ENCODE peak calls at places on chromosome 1, in ten cellular contexts. One of them, this sample, is unnamed.

GRCh38 chr1:28822779-28823178 is 10.8 kb downstream of the OPRD1 start:
- DNase-seq in GM06990: no peak
- DNase-seq in choroid plexus epithelial cell: no peak
- DNase-seq in right lobe of liver: no peak
- DNase-seq in testis: no peak
- DNase-seq in psoas muscle: no peak
- DNase-seq in fibroblast of lung: no peak
- DNase-seq in heart right ventricle: no peak
- DNase-seq in ovary: no peak
- DNase-seq in fibroblast of mammary gland: no peak
- DNase-seq in this sample: no peak

GRCh38 chr1:212791261-212791675 is 309 bp downstream of the NSL1 start:
- DNase-seq in choroid plexus epithelial cell: peak; percentile 73
- DNase-seq in fibroblast of lung: no peak
- DNase-seq in testis: no peak
- DNase-seq in right lobe of liver: no peak
- DNase-seq in fibroblast of mammary gland: peak; percentile 81
- DNase-seq in GM06990: no peak
- DNase-seq in heart right ventricle: no peak
- DNase-seq in ovary: no peak
- DNase-seq in psoas muscle: no peak
- DNase-seq in this sample: peak; percentile 90

GRCh38 chr1:204225841-204226745 is 12.3 kb upstream of the GOLT1A start:
- DNase-seq in choroid plexus epithelial cell: peak; percentile 15
- DNase-seq in GM06990: no peak
- DNase-seq in testis: no peak
- DNase-seq in right lobe of liver: peak; percentile 94
- DNase-seq in fibroblast of lung: peak; percentile 72
- DNase-seq in ovary: no peak
- DNase-seq in fibroblast of mammary gland: no peak
- DNase-seq in heart right ventricle: no peak
- DNase-seq in psoas muscle: no peak
- DNase-seq in this sample: no peak

GRCh38 chr1:62386351-62387121 is 50.3 kb upstream of the USP1 start:
- DNase-seq in choroid plexus epithelial cell: peak; percentile 39
- DNase-seq in fibroblast of mammary gland: peak; percentile 10
- DNase-seq in testis: no peak
- DNase-seq in GM06990: no peak
- DNase-seq in fibroblast of lung: peak; percentile 92
- DNase-seq in heart right ventricle: no peak
- DNase-seq in ovary: no peak
- DNase-seq in psoas muscle: no peak
- DNase-seq in right lobe of liver: no peak
- DNase-seq in this sample: no peak

GRCh38 chr1:19817160-19817559 is 2.1 kb upstream of the RNF186 start:
- DNase-seq in fibroblast of mammary gland: no peak
- DNase-seq in psoas muscle: no peak
- DNase-seq in fibroblast of lung: no peak
- DNase-seq in choroid plexus epithelial cell: no peak
- DNase-seq in heart right ventricle: no peak
- DNase-seq in right lobe of liver: no peak
- DNase-seq in ovary: no peak
- DNase-seq in testis: no peak
- DNase-seq in GM06990: no peak
- DNase-seq in this sample: no peak

GRCh38 chr1:53986458-53986857 is 31.5 kb downstream of the LDLRAD1 start:
- DNase-seq in heart right ventricle: no peak
- DNase-seq in fibroblast of mammary gland: no peak
- DNase-seq in ovary: no peak
- DNase-seq in GM06990: no peak
- DNase-seq in choroid plexus epithelial cell: no peak
- DNase-seq in right lobe of liver: no peak
- DNase-seq in psoas muscle: no peak
- DNase-seq in testis: no peak
- DNase-seq in fibroblast of lung: no peak
- DNase-seq in this sample: no peak

GRCh38 chr1:22804333-22804906 is 93.8 kb downstream of the EPHB2 start:
- DNase-seq in testis: no peak
- DNase-seq in choroid plexus epithelial cell: no peak
- DNase-seq in psoas muscle: peak; percentile 28
- DNase-seq in fibroblast of mammary gland: peak; percentile 52
- DNase-seq in heart right ventricle: no peak
- DNase-seq in right lobe of liver: peak; percentile 26
- DNase-seq in GM06990: no peak
- DNase-seq in fibroblast of lung: peak; percentile 70
- DNase-seq in ovary: no peak
- DNase-seq in this sample: no peak

GRCh38 chr1:200108659-200109058 is 81.1 kb downstream of the NR5A2 start:
- DNase-seq in psoas muscle: no peak
- DNase-seq in GM06990: no peak
- DNase-seq in fibroblast of mammary gland: no peak
- DNase-seq in fibroblast of lung: no peak
- DNase-seq in ovary: no peak
- DNase-seq in right lobe of liver: no peak
- DNase-seq in heart right ventricle: no peak
- DNase-seq in choroid plexus epithelial cell: no peak
- DNase-seq in testis: no peak
- DNase-seq in this sample: no peak

GRCh38 chr1:116878804-116879477 is 30.8 kb upstream of the PTGFRN start:
- DNase-seq in fibroblast of mammary gland: peak; percentile 43
- DNase-seq in right lobe of liver: no peak
- DNase-seq in testis: peak; percentile 16
- DNase-seq in fibroblast of lung: peak; percentile 80
- DNase-seq in GM06990: peak; percentile 68
- DNase-seq in ovary: peak; percentile 44
- DNase-seq in psoas muscle: peak; percentile 25
- DNase-seq in choroid plexus epithelial cell: peak; percentile 53
- DNase-seq in heart right ventricle: peak; percentile 41
- DNase-seq in this sample: no peak

GRCh38 chr1:227938911-227939790 is 8.6 kb downstream of the WNT9A start:
- DNase-seq in fibroblast of mammary gland: no peak
- DNase-seq in right lobe of liver: peak; percentile 34
- DNase-seq in testis: no peak
- DNase-seq in choroid plexus epithelial cell: no peak
- DNase-seq in fibroblast of lung: no peak
- DNase-seq in psoas muscle: no peak
- DNase-seq in GM06990: no peak
- DNase-seq in heart right ventricle: no peak
- DNase-seq in ovary: peak; percentile 30
- DNase-seq in this sample: peak; percentile 79

GRCh38 chr1:17007121-17007520 is 4.6 kb downstream of the ATP13A2 start:
- DNase-seq in ovary: no peak
- DNase-seq in fibroblast of mammary gland: no peak
- DNase-seq in right lobe of liver: no peak
- DNase-seq in choroid plexus epithelial cell: no peak
- DNase-seq in GM06990: no peak
- DNase-seq in fibroblast of lung: no peak
- DNase-seq in testis: no peak
- DNase-seq in psoas muscle: no peak
- DNase-seq in heart right ventricle: no peak
- DNase-seq in this sample: no peak

GRCh38 chr1:48869116-48869893 is 92.6 kb upstream of the BEND5 start:
- DNase-seq in right lobe of liver: no peak
- DNase-seq in ovary: no peak
- DNase-seq in psoas muscle: no peak
- DNase-seq in GM06990: no peak
- DNase-seq in choroid plexus epithelial cell: no peak
- DNase-seq in heart right ventricle: no peak
- DNase-seq in testis: no peak
- DNase-seq in fibroblast of mammary gland: peak; percentile 77
- DNase-seq in fibroblast of lung: peak; percentile 84
- DNase-seq in this sample: no peak

GRCh38 chr1:119673171-119673940 is 25.3 kb upstream of the ZNF697 start:
- DNase-seq in heart right ventricle: no peak
- DNase-seq in right lobe of liver: no peak
- DNase-seq in psoas muscle: no peak
- DNase-seq in GM06990: no peak
- DNase-seq in fibroblast of mammary gland: no peak
- DNase-seq in fibroblast of lung: peak; percentile 64
- DNase-seq in ovary: no peak
- DNase-seq in choroid plexus epithelial cell: peak; percentile 51
- DNase-seq in testis: no peak
- DNase-seq in this sample: no peak

GRCh38 chr1:94627771-94628170 is 86.2 kb upstream of the F3 start:
- DNase-seq in choroid plexus epithelial cell: no peak
- DNase-seq in fibroblast of mammary gland: no peak
- DNase-seq in heart right ventricle: no peak
- DNase-seq in psoas muscle: no peak
- DNase-seq in GM06990: no peak
- DNase-seq in fibroblast of lung: no peak
- DNase-seq in right lobe of liver: no peak
- DNase-seq in ovary: no peak
- DNase-seq in testis: no peak
- DNase-seq in this sample: no peak

GRCh38 chr1:232921416-232921815 is 29.0 kb upstream of the NTPCR start:
- DNase-seq in choroid plexus epithelial cell: no peak
- DNase-seq in fibroblast of mammary gland: peak; percentile 50
- DNase-seq in ovary: no peak
- DNase-seq in psoas muscle: no peak
- DNase-seq in right lobe of liver: no peak
- DNase-seq in heart right ventricle: no peak
- DNase-seq in GM06990: no peak
- DNase-seq in testis: no peak
- DNase-seq in fibroblast of lung: no peak
- DNase-seq in this sample: no peak

GRCh38 chr1:234610061-234610581 is at the start of gene IRF2BP2:
- DNase-seq in GM06990: peak; percentile 92
- DNase-seq in right lobe of liver: peak; percentile 88
- DNase-seq in psoas muscle: peak; percentile 85
- DNase-seq in fibroblast of lung: peak; percentile 78
- DNase-seq in heart right ventricle: peak; percentile 81
- DNase-seq in choroid plexus epithelial cell: peak; percentile 91
- DNase-seq in ovary: peak; percentile 90
- DNase-seq in testis: peak; percentile 88
- DNase-seq in fibroblast of mammary gland: peak; percentile 75
- DNase-seq in this sample: no peak

GRCh38 chr1:234610582-234611152 is 689 bp upstream of the IRF2BP2 start:
- DNase-seq in ovary: peak; percentile 98
- DNase-seq in GM06990: peak; percentile 95
- DNase-seq in fibroblast of lung: peak; percentile 94
- DNase-seq in heart right ventricle: peak; percentile 95
- DNase-seq in right lobe of liver: peak; percentile 98
- DNase-seq in choroid plexus epithelial cell: peak; percentile 97
- DNase-seq in psoas muscle: peak; percentile 96
- DNase-seq in testis: peak; percentile 95
- DNase-seq in fibroblast of mammary gland: peak; percentile 93
- DNase-seq in this sample: peak; percentile 96

GRCh38 chr1:234612352-234613127 is 2.6 kb upstream of the IRF2BP2 start:
- DNase-seq in GM06990: peak; percentile 75
- DNase-seq in testis: peak; percentile 95
- DNase-seq in right lobe of liver: peak; percentile 93
- DNase-seq in heart right ventricle: peak; percentile 94
- DNase-seq in choroid plexus epithelial cell: peak; percentile 99
- DNase-seq in ovary: peak; percentile 86
- DNase-seq in fibroblast of lung: peak; percentile 99
- DNase-seq in psoas muscle: peak; percentile 84
- DNase-seq in fibroblast of mammary gland: peak; percentile 99
- DNase-seq in this sample: no peak

GRCh38 chr1:234611799-234612351 is 1.9 kb upstream of the IRF2BP2 start:
- DNase-seq in psoas muscle: peak; percentile 58
- DNase-seq in GM06990: peak; percentile 66
- DNase-seq in fibroblast of lung: no peak
- DNase-seq in heart right ventricle: peak; percentile 45
- DNase-seq in right lobe of liver: peak; percentile 78
- DNase-seq in fibroblast of mammary gland: no peak
- DNase-seq in ovary: peak; percentile 55
- DNase-seq in testis: no peak
- DNase-seq in choroid plexus epithelial cell: no peak
- DNase-seq in this sample: no peak

GRCh38 chr1:234611153-234611798 is 1.3 kb upstream of the IRF2BP2 start:
- DNase-seq in ovary: no peak
- DNase-seq in right lobe of liver: no peak
- DNase-seq in choroid plexus epithelial cell: peak; percentile 94
- DNase-seq in psoas muscle: no peak
- DNase-seq in heart right ventricle: peak; percentile 63
- DNase-seq in GM06990: no peak
- DNase-seq in testis: no peak
- DNase-seq in fibroblast of mammary gland: peak; percentile 91
- DNase-seq in fibroblast of lung: peak; percentile 90
- DNase-seq in this sample: no peak
- TF ChIP-seq CTCF in ovary: no peak
- TF ChIP-seq CTCF in right lobe of liver: no peak
- TF ChIP-seq CTCF in choroid plexus epithelial cell: peak; percentile 25
- TF ChIP-seq CTCF in psoas muscle: no peak
- TF ChIP-seq CTCF in heart right ventricle: no peak
- TF ChIP-seq CTCF in GM06990: peak; percentile 20
- TF ChIP-seq CTCF in testis: no peak
- TF ChIP-seq CTCF in fibroblast of mammary gland: no peak
- TF ChIP-seq CTCF in fibroblast of lung: peak; percentile 12
- TF ChIP-seq CTCF in this sample: peak; percentile 60

DNA sequence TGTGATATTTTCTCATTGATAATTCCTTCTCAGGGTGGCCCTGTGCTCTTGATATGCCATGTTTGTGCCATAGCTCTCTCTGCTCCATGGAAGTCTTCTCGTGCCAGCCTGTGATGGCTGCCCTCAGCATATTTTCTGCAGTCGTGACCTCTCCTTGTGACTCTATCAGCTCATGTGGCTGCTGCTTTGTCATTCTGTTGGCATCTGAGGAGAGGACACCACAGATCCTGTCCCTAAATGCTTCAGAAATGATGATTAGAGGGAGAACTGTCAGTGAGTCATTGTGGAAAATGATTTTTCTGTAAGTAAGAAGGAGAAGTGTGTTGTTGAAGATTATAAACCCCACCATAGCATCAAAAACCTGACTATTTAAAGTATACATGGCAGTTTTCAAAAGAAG is 286.0 kb downstream of the ADGRL2 start:
- DNase-seq in fibroblast of lung: peak; percentile 16
- DNase-seq in GM06990: no peak
- DNase-seq in fibroblast of mammary gland: peak; percentile 17
- DNase-seq in psoas muscle: no peak
- DNase-seq in right lobe of liver: no peak
- DNase-seq in heart right ventricle: no peak
- DNase-seq in choroid plexus epithelial cell: peak; percentile 4
- DNase-seq in ovary: no peak
- DNase-seq in testis: no peak
- DNase-seq in this sample: no peak
- TF ChIP-seq CTCF in fibroblast of lung: no peak
- TF ChIP-seq CTCF in GM06990: no peak
- TF ChIP-seq CTCF in fibroblast of mammary gland: no peak
- TF ChIP-seq CTCF in psoas muscle: no peak
- TF ChIP-seq CTCF in right lobe of liver: no peak
- TF ChIP-seq CTCF in heart right ventricle: no peak
- TF ChIP-seq CTCF in choroid plexus epithelial cell: no peak
- TF ChIP-seq CTCF in ovary: no peak
- TF ChIP-seq CTCF in testis: no peak
- TF ChIP-seq CTCF in this sample: no peak

GRCh38 chr1:30569384-30569783 is 154.0 kb downstream of the MATN1 start:
- DNase-seq in fibroblast of lung: no peak
- DNase-seq in fibroblast of mammary gland: no peak
- DNase-seq in heart right ventricle: no peak
- DNase-seq in testis: no peak
- DNase-seq in ovary: no peak
- DNase-seq in choroid plexus epithelial cell: no peak
- DNase-seq in right lobe of liver: no peak
- DNase-seq in psoas muscle: no peak
- DNase-seq in GM06990: no peak
- DNase-seq in this sample: no peak
- TF ChIP-seq CTCF in fibroblast of lung: no peak
- TF ChIP-seq CTCF in fibroblast of mammary gland: no peak
- TF ChIP-seq CTCF in heart right ventricle: no peak
- TF ChIP-seq CTCF in testis: no peak
- TF ChIP-seq CTCF in ovary: no peak
- TF ChIP-seq CTCF in choroid plexus epithelial cell: no peak
- TF ChIP-seq CTCF in right lobe of liver: no peak
- TF ChIP-seq CTCF in psoas muscle: no peak
- TF ChIP-seq CTCF in GM06990: no peak
- TF ChIP-seq CTCF in this sample: no peak

GRCh38 chr1:166418344-166418895 is 251.6 kb upstream of the FAM78B start:
- DNase-seq in fibroblast of mammary gland: no peak
- DNase-seq in choroid plexus epithelial cell: no peak
- DNase-seq in ovary: no peak
- DNase-seq in GM06990: no peak
- DNase-seq in psoas muscle: no peak
- DNase-seq in testis: no peak
- DNase-seq in heart right ventricle: no peak
- DNase-seq in right lobe of liver: no peak
- DNase-seq in fibroblast of lung: no peak
- DNase-seq in this sample: no peak
- TF ChIP-seq CTCF in fibroblast of mammary gland: no peak
- TF ChIP-seq CTCF in choroid plexus epithelial cell: no peak
- TF ChIP-seq CTCF in ovary: no peak
- TF ChIP-seq CTCF in GM06990: no peak
- TF ChIP-seq CTCF in psoas muscle: no peak
- TF ChIP-seq CTCF in testis: no peak
- TF ChIP-seq CTCF in heart right ventricle: no peak
- TF ChIP-seq CTCF in right lobe of liver: no peak
- TF ChIP-seq CTCF in fibroblast of lung: no peak
- TF ChIP-seq CTCF in this sample: no peak